ENCODE peak calls at places on chromosomes 2 and 18, in nine cellular contexts. One of them, this sample, is unnamed.

GRCh38 chr18:72075040-72075439 is 469.1 kb downstream of the CBLN2 start:
- DNase-seq in GM12891: no peak
- DNase-seq in stomach: no peak
- DNase-seq in GM12892: no peak
- DNase-seq in sigmoid colon: no peak
- DNase-seq in HL-60: no peak
- DNase-seq in HCT116: no peak
- DNase-seq in transverse colon: no peak
- DNase-seq in suprapubic skin: no peak
- DNase-seq in this sample: no peak

GRCh38 chr2:55923091-55923977 is at the start of gene EFEMP1:
- DNase-seq in GM12891: peak; percentile 23
- DNase-seq in stomach: peak; percentile 69
- DNase-seq in GM12892: peak; percentile 1
- DNase-seq in sigmoid colon: peak; percentile 81
- DNase-seq in HL-60: no peak
- DNase-seq in HCT116: no peak
- DNase-seq in transverse colon: peak; percentile 19
- DNase-seq in suprapubic skin: peak; percentile 79
- DNase-seq in this sample: peak; percentile 89

GRCh38 chr18:44835555-44836156 is 155.0 kb downstream of the SETBP1 start:
- DNase-seq in GM12891: no peak
- DNase-seq in stomach: no peak
- DNase-seq in GM12892: no peak
- DNase-seq in sigmoid colon: peak; percentile 81
- DNase-seq in HL-60: no peak
- DNase-seq in HCT116: no peak
- DNase-seq in transverse colon: no peak
- DNase-seq in suprapubic skin: no peak
- DNase-seq in this sample: peak; percentile 18

GRCh38 chr2:239598732-239599090 is 197.9 kb upstream of the HDAC4 start:
- DNase-seq in GM12891: no peak
- DNase-seq in stomach: no peak
- DNase-seq in GM12892: no peak
- DNase-seq in sigmoid colon: peak; percentile 17
- DNase-seq in HL-60: no peak
- DNase-seq in HCT116: no peak
- DNase-seq in transverse colon: no peak
- DNase-seq in suprapubic skin: peak; percentile 42
- DNase-seq in this sample: no peak

GRCh38 chr2:239195318-239195871 is 205.4 kb downstream of the HDAC4 start:
- DNase-seq in GM12891: no peak
- DNase-seq in stomach: peak; percentile 22
- DNase-seq in GM12892: no peak
- DNase-seq in sigmoid colon: peak; percentile 61
- DNase-seq in HL-60: no peak
- DNase-seq in HCT116: no peak
- DNase-seq in transverse colon: no peak
- DNase-seq in suprapubic skin: peak; percentile 36
- DNase-seq in this sample: no peak

GRCh38 chr2:221612171-221612570 is 40.1 kb upstream of the EPHA4 start:
- DNase-seq in GM12891: no peak
- DNase-seq in stomach: no peak
- DNase-seq in GM12892: no peak
- DNase-seq in sigmoid colon: no peak
- DNase-seq in HL-60: no peak
- DNase-seq in HCT116: no peak
- DNase-seq in transverse colon: no peak
- DNase-seq in suprapubic skin: no peak
- DNase-seq in this sample: no peak

GRCh38 chr2:234952270-234953115 is 676 bp downstream of the SH3BP4 start:
- DNase-seq in GM12891: no peak
- DNase-seq in stomach: peak; percentile 53
- DNase-seq in GM12892: no peak
- DNase-seq in sigmoid colon: peak; percentile 63
- DNase-seq in HL-60: no peak
- DNase-seq in HCT116: no peak
- DNase-seq in transverse colon: peak; percentile 39
- DNase-seq in suprapubic skin: no peak
- DNase-seq in this sample: peak; percentile 53

GRCh38 chr18:51726614-51727013 is 529.1 kb upstream of the MEX3C start:
- DNase-seq in GM12891: no peak
- DNase-seq in stomach: no peak
- DNase-seq in GM12892: no peak
- DNase-seq in sigmoid colon: no peak
- DNase-seq in HL-60: no peak
- DNase-seq in HCT116: no peak
- DNase-seq in transverse colon: no peak
- DNase-seq in suprapubic skin: no peak
- DNase-seq in this sample: no peak

GRCh38 chr2:226515344-226516055 is 284.1 kb downstream of the IRS1 start:
- DNase-seq in GM12891: no peak
- DNase-seq in stomach: no peak
- DNase-seq in GM12892: no peak
- DNase-seq in sigmoid colon: no peak
- DNase-seq in HL-60: no peak
- DNase-seq in HCT116: no peak
- DNase-seq in transverse colon: no peak
- DNase-seq in suprapubic skin: no peak
- DNase-seq in this sample: no peak

GRCh38 chr2:233242231-233242917 is 9.1 kb upstream of the ATG16L1 start:
- DNase-seq in GM12891: no peak
- DNase-seq in stomach: no peak
- DNase-seq in GM12892: no peak
- DNase-seq in sigmoid colon: no peak
- DNase-seq in HL-60: no peak
- DNase-seq in HCT116: no peak
- DNase-seq in transverse colon: no peak
- DNase-seq in suprapubic skin: no peak
- DNase-seq in this sample: no peak

GRCh38 chr2:105820151-105820550 is 75.4 kb downstream of the NCK2 start:
- DNase-seq in GM12891: no peak
- DNase-seq in stomach: no peak
- DNase-seq in GM12892: no peak
- DNase-seq in sigmoid colon: no peak
- DNase-seq in HL-60: no peak
- DNase-seq in HCT116: no peak
- DNase-seq in transverse colon: no peak
- DNase-seq in suprapubic skin: no peak
- DNase-seq in this sample: no peak

DNA sequence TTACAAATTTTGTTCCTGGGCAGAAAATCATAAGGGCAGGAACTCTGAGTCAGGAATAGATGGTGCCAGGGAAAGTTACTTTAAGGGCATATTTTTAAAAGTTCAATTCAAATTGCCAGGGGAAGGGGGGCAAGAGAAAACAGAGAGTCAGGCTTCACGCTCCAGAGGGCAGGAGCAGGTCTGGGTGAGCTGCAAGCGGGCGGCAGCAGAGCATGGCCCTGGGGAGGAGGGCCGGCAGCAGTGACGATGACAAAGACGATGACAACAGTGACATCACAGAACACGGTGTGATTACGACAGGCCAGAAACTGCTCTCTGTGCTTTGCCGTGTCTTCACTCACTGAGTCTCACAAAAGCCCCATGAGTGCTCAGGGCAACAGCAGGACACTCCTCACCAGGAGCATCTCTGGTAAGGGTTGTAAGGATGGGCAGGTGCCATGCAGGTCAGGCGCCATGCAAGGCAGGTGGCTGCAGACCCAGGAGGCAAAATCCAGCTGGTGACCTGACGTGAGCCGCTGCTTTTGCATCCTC is 23.3 kb downstream of the CHST10 start:
- DNase-seq in GM12891: peak; percentile 52
- DNase-seq in stomach: no peak
- DNase-seq in GM12892: peak; percentile 41
- DNase-seq in sigmoid colon: no peak
- DNase-seq in HL-60: no peak
- DNase-seq in HCT116: no peak
- DNase-seq in transverse colon: no peak
- DNase-seq in suprapubic skin: no peak
- DNase-seq in this sample: no peak
- TF ChIP-seq POLR2AphosphoS5 in GM12891: peak; percentile 77
- TF ChIP-seq POLR2AphosphoS5 in stomach: no peak
- TF ChIP-seq POLR2AphosphoS5 in GM12892: peak; percentile 19
- TF ChIP-seq POLR2AphosphoS5 in sigmoid colon: no peak
- TF ChIP-seq POLR2AphosphoS5 in HL-60: no peak
- TF ChIP-seq POLR2AphosphoS5 in HCT116: no peak
- TF ChIP-seq POLR2AphosphoS5 in transverse colon: no peak
- TF ChIP-seq POLR2AphosphoS5 in suprapubic skin: no peak
- TF ChIP-seq POLR2AphosphoS5 in this sample: no peak

DNA sequence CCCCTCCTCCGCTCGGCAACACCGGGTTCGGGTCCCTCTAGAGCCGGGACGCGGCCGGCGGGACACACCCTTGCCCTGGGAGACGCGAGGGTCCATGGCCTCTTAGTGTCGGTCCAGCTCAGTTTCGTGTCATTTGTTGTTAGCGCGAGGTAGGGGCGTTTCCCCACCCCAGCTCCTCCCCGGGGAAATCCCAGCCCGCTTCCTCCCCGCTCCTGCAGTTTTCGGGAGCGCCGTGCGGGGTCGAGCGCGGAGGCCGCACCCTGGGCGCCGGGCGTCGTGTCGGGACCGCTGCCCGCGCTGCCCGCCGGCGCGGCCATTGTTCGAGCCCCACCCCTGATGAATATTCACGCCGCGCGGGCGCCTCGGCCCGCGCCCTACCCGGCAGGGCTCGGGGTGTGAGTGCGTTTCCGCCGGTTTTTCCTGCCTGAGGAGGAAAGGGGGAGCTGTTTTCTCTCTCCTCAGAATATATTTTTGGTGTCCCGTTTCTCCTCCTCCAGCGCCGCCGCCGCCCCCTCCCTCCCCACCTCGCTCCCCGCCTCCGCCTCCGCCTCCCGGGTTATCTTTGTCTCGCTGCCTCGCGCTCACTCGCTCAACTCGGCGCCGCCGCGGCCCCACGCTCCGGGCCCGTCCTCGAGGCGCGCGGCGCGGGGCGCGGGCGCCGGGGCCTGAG is at the start of gene MAP4K4:
- DNase-seq in GM12891: peak; percentile 35
- DNase-seq in stomach: peak; percentile 75
- DNase-seq in GM12892: peak; percentile 45
- DNase-seq in sigmoid colon: peak; percentile 92
- DNase-seq in HL-60: peak; percentile 51
- DNase-seq in HCT116: peak; percentile 44
- DNase-seq in transverse colon: peak; percentile 78
- DNase-seq in suprapubic skin: peak; percentile 88
- DNase-seq in this sample: peak; percentile 83
- TF ChIP-seq POLR2AphosphoS5 in GM12891: no peak
- TF ChIP-seq POLR2AphosphoS5 in stomach: peak; percentile 22
- TF ChIP-seq POLR2AphosphoS5 in GM12892: no peak
- TF ChIP-seq POLR2AphosphoS5 in sigmoid colon: no peak
- TF ChIP-seq POLR2AphosphoS5 in HL-60: peak; percentile 49
- TF ChIP-seq POLR2AphosphoS5 in HCT116: peak; percentile 63
- TF ChIP-seq POLR2AphosphoS5 in transverse colon: peak; percentile 34
- TF ChIP-seq POLR2AphosphoS5 in suprapubic skin: no peak
- TF ChIP-seq POLR2AphosphoS5 in this sample: peak; percentile 24

DNA sequence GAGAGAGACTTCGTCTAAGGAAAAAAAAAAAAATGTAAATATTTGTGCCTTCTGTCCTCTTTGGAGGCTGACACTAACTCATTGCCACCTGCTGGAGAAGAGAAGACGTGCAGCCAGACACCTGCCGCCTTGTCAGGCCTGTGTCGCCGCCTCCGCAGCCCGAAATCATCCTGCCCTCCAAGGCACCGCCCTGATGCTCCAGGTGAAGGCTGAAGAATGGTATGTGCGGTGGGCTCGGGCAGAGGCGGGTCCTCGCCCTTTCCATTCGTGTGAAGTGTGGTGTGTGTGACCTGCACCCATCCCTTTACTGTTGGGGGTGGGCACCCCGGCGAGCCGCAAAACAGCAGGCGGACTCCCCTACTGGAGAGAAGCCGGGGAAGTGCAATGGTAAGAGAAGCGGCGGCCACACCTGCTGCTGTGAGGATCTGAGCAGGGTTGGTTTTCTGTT is 60.4 kb downstream of the FAM161A start:
- DNase-seq in GM12891: peak; percentile 75
- DNase-seq in stomach: peak; percentile 76
- DNase-seq in GM12892: peak; percentile 68
- DNase-seq in sigmoid colon: peak; percentile 67
- DNase-seq in HL-60: peak; percentile 10
- DNase-seq in HCT116: peak; percentile 68
- DNase-seq in transverse colon: peak; percentile 65
- DNase-seq in suprapubic skin: no peak
- DNase-seq in this sample: peak; percentile 95
- TF ChIP-seq POLR2AphosphoS5 in GM12891: no peak
- TF ChIP-seq POLR2AphosphoS5 in stomach: peak; percentile 37
- TF ChIP-seq POLR2AphosphoS5 in GM12892: no peak
- TF ChIP-seq POLR2AphosphoS5 in sigmoid colon: no peak
- TF ChIP-seq POLR2AphosphoS5 in HL-60: no peak
- TF ChIP-seq POLR2AphosphoS5 in HCT116: no peak
- TF ChIP-seq POLR2AphosphoS5 in transverse colon: no peak
- TF ChIP-seq POLR2AphosphoS5 in suprapubic skin: no peak
- TF ChIP-seq POLR2AphosphoS5 in this sample: no peak

GRCh38 chr2:224405412-224405811 is 3.5 kb upstream of the FAM124B start:
- DNase-seq in GM12891: no peak
- DNase-seq in stomach: no peak
- DNase-seq in GM12892: no peak
- DNase-seq in sigmoid colon: no peak
- DNase-seq in HL-60: peak; percentile 13
- DNase-seq in HCT116: no peak
- DNase-seq in transverse colon: no peak
- DNase-seq in suprapubic skin: no peak
- DNase-seq in this sample: no peak

GRCh38 chr2:224408676-224409075 is 6.8 kb upstream of the FAM124B start:
- DNase-seq in GM12891: no peak
- DNase-seq in stomach: no peak
- DNase-seq in GM12892: no peak
- DNase-seq in sigmoid colon: no peak
- DNase-seq in HL-60: no peak
- DNase-seq in HCT116: no peak
- DNase-seq in transverse colon: no peak
- DNase-seq in suprapubic skin: no peak
- DNase-seq in this sample: no peak

GRCh38 chr2:224404766-224405165 is 2.9 kb upstream of the FAM124B start:
- DNase-seq in GM12891: no peak
- DNase-seq in stomach: no peak
- DNase-seq in GM12892: no peak
- DNase-seq in sigmoid colon: no peak
- DNase-seq in HL-60: no peak
- DNase-seq in HCT116: no peak
- DNase-seq in transverse colon: no peak
- DNase-seq in suprapubic skin: no peak
- DNase-seq in this sample: no peak

GRCh38 chr2:224405841-224406370 is 4.0 kb upstream of the FAM124B start:
- DNase-seq in GM12891: no peak
- DNase-seq in stomach: no peak
- DNase-seq in GM12892: no peak
- DNase-seq in sigmoid colon: no peak
- DNase-seq in HL-60: no peak
- DNase-seq in HCT116: no peak
- DNase-seq in transverse colon: no peak
- DNase-seq in suprapubic skin: no peak
- DNase-seq in this sample: no peak

DNA sequence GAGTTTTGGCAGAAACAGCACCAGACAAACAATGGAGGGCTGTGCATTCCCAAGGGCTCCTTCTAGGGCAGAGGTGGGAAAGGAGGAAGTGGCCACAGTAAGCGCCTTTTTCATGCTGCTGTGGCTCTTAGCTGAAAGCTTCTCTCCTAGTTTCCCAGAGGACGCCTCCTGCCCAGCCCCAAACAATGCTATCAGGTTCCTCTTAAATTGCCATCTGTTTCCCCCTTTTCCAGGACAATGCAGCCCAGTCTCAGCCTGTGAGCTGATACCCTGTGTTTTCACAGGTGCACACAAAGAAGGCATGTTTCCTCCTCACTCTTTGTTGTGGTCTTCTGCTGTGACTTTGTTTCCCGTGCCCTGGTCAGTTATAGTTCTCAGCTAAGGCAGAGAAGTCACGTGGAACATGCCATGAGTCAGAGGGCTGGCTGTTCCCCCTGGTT is 5.4 kb upstream of the FAM124B start:
- DNase-seq in GM12891: no peak
- DNase-seq in stomach: no peak
- DNase-seq in GM12892: no peak
- DNase-seq in sigmoid colon: no peak
- DNase-seq in HL-60: no peak
- DNase-seq in HCT116: no peak
- DNase-seq in transverse colon: no peak
- DNase-seq in suprapubic skin: no peak
- DNase-seq in this sample: no peak
- TF ChIP-seq POLR2AphosphoS5 in GM12891: no peak
- TF ChIP-seq POLR2AphosphoS5 in stomach: no peak
- TF ChIP-seq POLR2AphosphoS5 in GM12892: no peak
- TF ChIP-seq POLR2AphosphoS5 in sigmoid colon: no peak
- TF ChIP-seq POLR2AphosphoS5 in HL-60: no peak
- TF ChIP-seq POLR2AphosphoS5 in HCT116: no peak
- TF ChIP-seq POLR2AphosphoS5 in transverse colon: no peak
- TF ChIP-seq POLR2AphosphoS5 in suprapubic skin: no peak
- TF ChIP-seq POLR2AphosphoS5 in this sample: no peak

This sample was measured in GM23338.